ENCODE peak calls at places on chromosomes 5 and 9, in five cellular contexts. I, J, R, C and A are unnamed samples.

GRCh38 chr9:109014267-109015025 is 1.1 kb upstream of the CTNNAL1 start:
- DNase-seq in I (peak), J (no peak), C (no peak), R (no peak), A (no peak)

GRCh38 chr5:139402561-139403158 is 1.2 kb downstream of the SPATA24 start:
- DNase-seq in I (no peak), J (no peak), C (no peak), R (peak), A (peak)

GRCh38 chr5:179326176-179326997 is 18.9 kb downstream of the ADAMTS2 start:
- DNase-seq in I (peak), J (no peak), C (no peak), R (no peak), A (no peak)

GRCh38 chr5:155136451-155136850 is 122.9 kb downstream of the KIF4B start:
- DNase-seq in C (no peak), I (no peak), J (no peak), R (no peak), A (no peak)

GRCh38 chr9:117783828-117784227 is 79.6 kb downstream of the TLR4 start:
- DNase-seq in I (no peak), J (peak), R (peak), C (no peak), A (peak)

GRCh38 chr9:126763130-126763764 is 41.6 kb upstream of the ZBTB43 start:
- DNase-seq in J (no peak), R (peak), I (no peak), C (no peak), A (peak)

GRCh38 chr9:22446950-22447606 is 454 bp downstream of the DMRTA1 start:
- DNase-seq in C (no peak), I (peak), R (no peak), J (no peak), A (peak)

GRCh38 chr5:132886064-132886823 is 12.8 kb downstream of the LEAP2 start:
- DNase-seq in J (no peak), R (no peak), C (no peak), I (no peak), A (peak)

GRCh38 chr9:12604154-12604825 is 88.9 kb upstream of the TYRP1 start:
- DNase-seq in C (peak), R (no peak), I (peak), J (no peak), A (no peak)

GRCh38 chr5:117590944-117591343 is 1016.3 kb upstream of the SEMA6A start:
- DNase-seq in R (peak), C (no peak), J (no peak), I (peak), A (peak)

GRCh38 chr5:175889910-175890684 is 18.7 kb downstream of the CPLX2 start:
- DNase-seq in C (no peak), J (no peak), R (no peak), I (no peak), A (no peak)

GRCh38 chr9:13432914-13433313 is 153.4 kb upstream of the MPDZ start:
- DNase-seq in I (no peak), C (no peak), J (no peak), R (no peak), A (no peak)

GRCh38 chr9:81686614-81687520 is 2.5 kb downstream of the TLE1 start:
- DNase-seq in C (no peak), R (no peak), J (peak), I (peak), A (peak)

GRCh38 chr5:66864240-66864884 is 268.2 kb downstream of the MAST4 start:
- DNase-seq in I (peak), C (peak), R (peak), J (peak), A (peak)

GRCh38 chr5:179927834-179928233 is 20.1 kb upstream of the TBC1D9B start:
- DNase-seq in I (no peak), C (no peak), J (no peak), R (no peak), A (no peak)

GRCh38 chr5:172971482-172971881 is 12.1 kb upstream of the ATP6V0E1 start:
- DNase-seq in R (no peak), J (no peak), I (no peak), C (no peak), A (no peak)

GRCh38 chr9:136902259-136902821 is 16.0 kb downstream of the TRAF2 start:
- DNase-seq in C (peak), R (no peak), I (peak), J (peak), A (peak)